ENCODE peak calls at places on chromosomes 5 and 9, in ten cellular contexts. One of them, this sample, is unnamed. For H3K4me1, the result is how much of the 10 kb centered on the place peaks cover.

GRCh38 chr9:77679088-77679487 is 31.0 kb upstream of the GNA14 start:
- DNase-seq in right cardiac atrium: no peak
- DNase-seq in K562: no peak
- DNase-seq in neural progenitor cell: no peak
- DNase-seq in naive thymus-derived CD4-positive, alpha-beta T cell: no peak
- DNase-seq in CD4-positive, CD25-positive, alpha-beta regulatory T cell: no peak
- DNase-seq in aorta: no peak
- DNase-seq in kidney: no peak
- DNase-seq in mucosa of descending colon: no peak
- DNase-seq in endodermal cell: no peak
- DNase-seq in this sample: no peak

GRCh38 chr9:4116091-4116581 is 183.7 kb downstream of the GLIS3 start:
- DNase-seq in right cardiac atrium: no peak
- DNase-seq in K562: no peak
- DNase-seq in neural progenitor cell: no peak
- DNase-seq in naive thymus-derived CD4-positive, alpha-beta T cell: no peak
- DNase-seq in CD4-positive, CD25-positive, alpha-beta regulatory T cell: no peak
- DNase-seq in aorta: no peak
- DNase-seq in kidney: no peak
- DNase-seq in mucosa of descending colon: no peak
- DNase-seq in endodermal cell: no peak
- DNase-seq in this sample: no peak

GRCh38 chr5:107218457-107219193 is 452.1 kb downstream of the EFNA5 start:
- DNase-seq in right cardiac atrium: no peak
- DNase-seq in K562: no peak
- DNase-seq in neural progenitor cell: no peak
- DNase-seq in naive thymus-derived CD4-positive, alpha-beta T cell: no peak
- DNase-seq in CD4-positive, CD25-positive, alpha-beta regulatory T cell: no peak
- DNase-seq in aorta: no peak
- DNase-seq in kidney: no peak
- DNase-seq in mucosa of descending colon: no peak
- DNase-seq in endodermal cell: no peak
- DNase-seq in this sample: no peak

GRCh38 chr5:61840354-61840753 is 465.7 kb upstream of the KIF2A start:
- DNase-seq in right cardiac atrium: no peak
- DNase-seq in K562: no peak
- DNase-seq in neural progenitor cell: no peak
- DNase-seq in naive thymus-derived CD4-positive, alpha-beta T cell: no peak
- DNase-seq in CD4-positive, CD25-positive, alpha-beta regulatory T cell: no peak
- DNase-seq in aorta: no peak
- DNase-seq in kidney: no peak
- DNase-seq in mucosa of descending colon: no peak
- DNase-seq in endodermal cell: peak
- DNase-seq in this sample: no peak

GRCh38 chr5:127930311-127930710 is 153.3 kb upstream of the SLC12A2 start:
- DNase-seq in right cardiac atrium: no peak
- DNase-seq in K562: no peak
- DNase-seq in neural progenitor cell: no peak
- DNase-seq in naive thymus-derived CD4-positive, alpha-beta T cell: no peak
- DNase-seq in CD4-positive, CD25-positive, alpha-beta regulatory T cell: no peak
- DNase-seq in aorta: no peak
- DNase-seq in kidney: no peak
- DNase-seq in mucosa of descending colon: no peak
- DNase-seq in endodermal cell: no peak
- DNase-seq in this sample: no peak

GRCh38 chr5:159504106-159504856 is 174.0 kb upstream of the IL12B start:
- DNase-seq in right cardiac atrium: no peak
- DNase-seq in K562: no peak
- DNase-seq in neural progenitor cell: no peak
- DNase-seq in naive thymus-derived CD4-positive, alpha-beta T cell: no peak
- DNase-seq in CD4-positive, CD25-positive, alpha-beta regulatory T cell: no peak
- DNase-seq in aorta: no peak
- DNase-seq in kidney: no peak
- DNase-seq in mucosa of descending colon: no peak
- DNase-seq in endodermal cell: no peak
- DNase-seq in this sample: no peak

GRCh38 chr5:133967715-133968056 is 739 bp downstream of the C5orf15 start:
- DNase-seq in right cardiac atrium: no peak
- DNase-seq in K562: no peak
- DNase-seq in neural progenitor cell: peak
- DNase-seq in naive thymus-derived CD4-positive, alpha-beta T cell: no peak
- DNase-seq in CD4-positive, CD25-positive, alpha-beta regulatory T cell: no peak
- DNase-seq in aorta: no peak
- DNase-seq in kidney: no peak
- DNase-seq in mucosa of descending colon: no peak
- DNase-seq in endodermal cell: no peak
- DNase-seq in this sample: no peak

GRCh38 chr5:128085413-128085812 is 1.8 kb downstream of the SLC12A2 start:
- DNase-seq in right cardiac atrium: no peak
- DNase-seq in K562: no peak
- DNase-seq in neural progenitor cell: no peak
- DNase-seq in naive thymus-derived CD4-positive, alpha-beta T cell: no peak
- DNase-seq in CD4-positive, CD25-positive, alpha-beta regulatory T cell: no peak
- DNase-seq in aorta: no peak
- DNase-seq in kidney: no peak
- DNase-seq in mucosa of descending colon: no peak
- DNase-seq in endodermal cell: no peak
- DNase-seq in this sample: no peak

GRCh38 chr5:178286226-178287090 is 53.9 kb upstream of the PHYKPL start:
- DNase-seq in right cardiac atrium: no peak
- DNase-seq in K562: no peak
- DNase-seq in neural progenitor cell: no peak
- DNase-seq in naive thymus-derived CD4-positive, alpha-beta T cell: no peak
- DNase-seq in CD4-positive, CD25-positive, alpha-beta regulatory T cell: no peak
- DNase-seq in aorta: peak
- DNase-seq in kidney: peak
- DNase-seq in mucosa of descending colon: no peak
- DNase-seq in endodermal cell: no peak
- DNase-seq in this sample: no peak

GRCh38 chr5:175478384-175479124 is at the start of gene SFXN1:
- DNase-seq in right cardiac atrium: peak
- DNase-seq in K562: peak
- DNase-seq in neural progenitor cell: peak
- DNase-seq in naive thymus-derived CD4-positive, alpha-beta T cell: peak
- DNase-seq in CD4-positive, CD25-positive, alpha-beta regulatory T cell: peak
- DNase-seq in aorta: peak
- DNase-seq in kidney: peak
- DNase-seq in mucosa of descending colon: peak
- DNase-seq in endodermal cell: peak
- DNase-seq in this sample: peak

GRCh38 chr5:116825486-116825885 is 250.9 kb upstream of the SEMA6A start:
- DNase-seq in right cardiac atrium: no peak
- DNase-seq in K562: no peak
- DNase-seq in neural progenitor cell: no peak
- DNase-seq in naive thymus-derived CD4-positive, alpha-beta T cell: no peak
- DNase-seq in CD4-positive, CD25-positive, alpha-beta regulatory T cell: no peak
- DNase-seq in aorta: no peak
- DNase-seq in kidney: no peak
- DNase-seq in mucosa of descending colon: no peak
- DNase-seq in endodermal cell: no peak
- DNase-seq in this sample: no peak

GRCh38 chr9:7879551-7880245 is 80.1 kb upstream of the DMAC1 start:
- DNase-seq in right cardiac atrium: no peak
- DNase-seq in K562: no peak
- DNase-seq in neural progenitor cell: peak
- DNase-seq in naive thymus-derived CD4-positive, alpha-beta T cell: no peak
- DNase-seq in CD4-positive, CD25-positive, alpha-beta regulatory T cell: no peak
- DNase-seq in aorta: no peak
- DNase-seq in kidney: peak
- DNase-seq in mucosa of descending colon: no peak
- DNase-seq in endodermal cell: peak
- DNase-seq in this sample: no peak

GRCh38 chr5:172866378-172866777 is 32.3 kb downstream of the ERGIC1 start:
- DNase-seq in right cardiac atrium: no peak
- DNase-seq in K562: no peak
- DNase-seq in neural progenitor cell: no peak
- DNase-seq in naive thymus-derived CD4-positive, alpha-beta T cell: no peak
- DNase-seq in CD4-positive, CD25-positive, alpha-beta regulatory T cell: no peak
- DNase-seq in aorta: no peak
- DNase-seq in kidney: peak
- DNase-seq in mucosa of descending colon: no peak
- DNase-seq in endodermal cell: no peak
- DNase-seq in this sample: no peak
- H3K4me1 ChIP-seq in right cardiac atrium: under half
- H3K4me1 ChIP-seq in K562: under half
- H3K4me1 ChIP-seq in neural progenitor cell: under half
- H3K4me1 ChIP-seq in naive thymus-derived CD4-positive, alpha-beta T cell: under half
- H3K4me1 ChIP-seq in CD4-positive, CD25-positive, alpha-beta regulatory T cell: under half
- H3K4me1 ChIP-seq in aorta: under half
- H3K4me1 ChIP-seq in kidney: half or more
- H3K4me1 ChIP-seq in mucosa of descending colon: under half
- H3K4me1 ChIP-seq in endodermal cell: under half
- H3K4me1 ChIP-seq in this sample: under half

DNA sequence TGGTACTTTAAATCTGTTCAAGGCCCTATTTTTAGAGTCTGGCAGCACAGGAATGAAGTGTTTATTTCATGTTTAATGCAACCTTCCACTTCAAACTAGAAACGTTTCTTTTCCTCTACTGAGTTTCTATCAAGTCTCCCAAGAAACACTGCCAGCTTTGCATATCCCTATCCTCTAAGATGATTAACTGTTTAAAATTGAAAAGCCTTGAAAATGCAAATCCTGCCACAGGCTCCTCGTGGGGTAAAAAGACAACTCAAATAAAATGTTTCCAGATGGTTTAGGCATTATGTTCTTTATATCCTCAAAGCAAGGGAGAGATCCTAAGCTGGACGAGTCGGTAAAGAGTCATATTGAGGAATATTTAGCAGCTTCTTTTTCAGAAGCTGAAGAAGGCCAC is 251.1 kb downstream of the CHSY3 start:
- DNase-seq in right cardiac atrium: no peak
- DNase-seq in K562: no peak
- DNase-seq in neural progenitor cell: peak
- DNase-seq in naive thymus-derived CD4-positive, alpha-beta T cell: no peak
- DNase-seq in CD4-positive, CD25-positive, alpha-beta regulatory T cell: no peak
- DNase-seq in aorta: no peak
- DNase-seq in kidney: no peak
- DNase-seq in mucosa of descending colon: no peak
- DNase-seq in endodermal cell: no peak
- DNase-seq in this sample: no peak
- H3K4me3 ChIP-seq in right cardiac atrium: no peak
- H3K4me3 ChIP-seq in K562: no peak
- H3K4me3 ChIP-seq in neural progenitor cell: no peak
- H3K4me3 ChIP-seq in naive thymus-derived CD4-positive, alpha-beta T cell: no peak
- H3K4me3 ChIP-seq in CD4-positive, CD25-positive, alpha-beta regulatory T cell: no peak
- H3K4me3 ChIP-seq in aorta: peak
- H3K4me3 ChIP-seq in kidney: no peak
- H3K4me3 ChIP-seq in mucosa of descending colon: no peak
- H3K4me3 ChIP-seq in endodermal cell: no peak
- H3K4me3 ChIP-seq in this sample: no peak

GRCh38 chr5:176538505-176538806 is 1.3 kb upstream of the RNF44 start:
- DNase-seq in right cardiac atrium: no peak
- DNase-seq in K562: no peak
- DNase-seq in neural progenitor cell: peak
- DNase-seq in naive thymus-derived CD4-positive, alpha-beta T cell: no peak
- DNase-seq in CD4-positive, CD25-positive, alpha-beta regulatory T cell: no peak
- DNase-seq in aorta: no peak
- DNase-seq in kidney: peak
- DNase-seq in mucosa of descending colon: peak
- DNase-seq in endodermal cell: peak
- DNase-seq in this sample: no peak

GRCh38 chr5:176536902-176537607 is at the start of gene RNF44:
- DNase-seq in right cardiac atrium: peak
- DNase-seq in K562: peak
- DNase-seq in neural progenitor cell: peak
- DNase-seq in naive thymus-derived CD4-positive, alpha-beta T cell: peak
- DNase-seq in CD4-positive, CD25-positive, alpha-beta regulatory T cell: peak
- DNase-seq in aorta: peak
- DNase-seq in kidney: peak
- DNase-seq in mucosa of descending colon: peak
- DNase-seq in endodermal cell: peak
- DNase-seq in this sample: peak

GRCh38 chr5:176538985-176539384 is 1.8 kb upstream of the RNF44 start:
- DNase-seq in right cardiac atrium: no peak
- DNase-seq in K562: no peak
- DNase-seq in neural progenitor cell: no peak
- DNase-seq in naive thymus-derived CD4-positive, alpha-beta T cell: no peak
- DNase-seq in CD4-positive, CD25-positive, alpha-beta regulatory T cell: no peak
- DNase-seq in aorta: no peak
- DNase-seq in kidney: no peak
- DNase-seq in mucosa of descending colon: no peak
- DNase-seq in endodermal cell: no peak
- DNase-seq in this sample: no peak

GRCh38 chr5:176536132-176536901 is 885 bp downstream of the RNF44 start:
- DNase-seq in right cardiac atrium: peak
- DNase-seq in K562: peak
- DNase-seq in neural progenitor cell: peak
- DNase-seq in naive thymus-derived CD4-positive, alpha-beta T cell: peak
- DNase-seq in CD4-positive, CD25-positive, alpha-beta regulatory T cell: peak
- DNase-seq in aorta: peak
- DNase-seq in kidney: peak
- DNase-seq in mucosa of descending colon: peak
- DNase-seq in endodermal cell: peak
- DNase-seq in this sample: peak

GRCh38 chr5:176537608-176538504 is 654 bp upstream of the RNF44 start:
- DNase-seq in right cardiac atrium: peak
- DNase-seq in K562: peak
- DNase-seq in neural progenitor cell: peak
- DNase-seq in naive thymus-derived CD4-positive, alpha-beta T cell: peak
- DNase-seq in CD4-positive, CD25-positive, alpha-beta regulatory T cell: peak
- DNase-seq in aorta: peak
- DNase-seq in kidney: peak
- DNase-seq in mucosa of descending colon: peak
- DNase-seq in endodermal cell: peak
- DNase-seq in this sample: peak
- H3K4me1 ChIP-seq in right cardiac atrium: under half
- H3K4me1 ChIP-seq in K562: half or more
- H3K4me1 ChIP-seq in neural progenitor cell: under half
- H3K4me1 ChIP-seq in naive thymus-derived CD4-positive, alpha-beta T cell: half or more
- H3K4me1 ChIP-seq in CD4-positive, CD25-positive, alpha-beta regulatory T cell: half or more
- H3K4me1 ChIP-seq in aorta: under half
- H3K4me1 ChIP-seq in kidney: under half
- H3K4me1 ChIP-seq in mucosa of descending colon: under half
- H3K4me1 ChIP-seq in endodermal cell: under half
- H3K4me1 ChIP-seq in this sample: under half

DNA sequence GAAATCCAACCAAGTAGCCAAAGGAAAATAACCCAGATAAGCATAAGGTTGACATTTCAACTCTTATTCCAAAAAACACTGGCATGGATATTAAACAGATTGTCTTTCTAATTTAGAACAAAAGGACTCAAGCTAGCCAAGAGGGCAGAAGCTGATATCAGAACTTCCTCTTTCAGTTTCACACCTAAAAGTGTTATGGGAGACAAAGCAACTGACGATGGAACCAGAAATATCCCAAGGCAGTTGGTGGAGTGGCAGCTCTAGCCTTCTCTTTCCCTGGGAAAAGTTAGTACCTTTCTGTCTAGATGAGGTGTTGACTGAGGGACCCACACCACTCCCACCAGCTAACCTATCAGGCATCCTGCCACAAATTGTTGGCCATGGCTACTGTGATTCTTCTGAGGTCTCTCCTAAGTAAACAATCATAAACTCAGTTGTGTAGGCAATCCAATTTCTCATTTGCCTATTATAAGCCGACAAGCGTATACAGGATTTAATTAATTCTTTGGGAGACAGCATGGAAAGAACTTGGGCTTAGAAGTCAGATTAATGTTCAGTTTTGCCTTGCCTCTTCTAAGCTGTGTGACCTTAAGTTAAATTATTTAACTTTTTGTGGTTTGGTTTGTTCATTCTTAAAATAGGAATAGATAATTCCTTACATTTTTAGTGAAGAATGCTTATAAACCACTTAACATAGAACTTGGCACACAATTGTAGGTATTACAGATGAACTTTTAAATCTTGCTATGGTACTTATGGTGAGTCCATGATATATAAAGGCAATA is 110.9 kb upstream of the ADAMTSL1 start:
- DNase-seq in right cardiac atrium: no peak
- DNase-seq in K562: no peak
- DNase-seq in neural progenitor cell: no peak
- DNase-seq in naive thymus-derived CD4-positive, alpha-beta T cell: no peak
- DNase-seq in CD4-positive, CD25-positive, alpha-beta regulatory T cell: no peak
- DNase-seq in aorta: no peak
- DNase-seq in kidney: no peak
- DNase-seq in mucosa of descending colon: peak
- DNase-seq in endodermal cell: no peak
- DNase-seq in this sample: no peak
- H3K4me3 ChIP-seq in right cardiac atrium: no peak
- H3K4me3 ChIP-seq in K562: no peak
- H3K4me3 ChIP-seq in neural progenitor cell: no peak
- H3K4me3 ChIP-seq in naive thymus-derived CD4-positive, alpha-beta T cell: no peak
- H3K4me3 ChIP-seq in CD4-positive, CD25-positive, alpha-beta regulatory T cell: no peak
- H3K4me3 ChIP-seq in aorta: no peak
- H3K4me3 ChIP-seq in kidney: no peak
- H3K4me3 ChIP-seq in mucosa of descending colon: no peak
- H3K4me3 ChIP-seq in endodermal cell: no peak
- H3K4me3 ChIP-seq in this sample: no peak

This sample was measured in tibial artery.